ENCODE peak calls at places on chromosomes 6 and 20, in four cellular contexts. A is lung; U is endodermal cell; W is stimulated activated CD8-positive, alpha-beta memory T cell treated with anti-CD3 and anti-CD28 coated beads, Interleukin-4, amount 100 ng/mL, for 1 hour. P is an unnamed sample.

GRCh38 chr6:30724906-30725667 is 4.9 kb downstream of the TUBB start:
- DNase-seq in W (no peak), U (no peak), A (no peak), P (no peak)

GRCh38 chr6:85580104-85580877 is 13.4 kb downstream of the SNX14 start:
- DNase-seq in A (no peak), U (no peak), W (no peak), P (peak)

GRCh38 chr6:15495375-15495901 is 167.4 kb downstream of the DTNBP1 start:
- DNase-seq in W (no peak), U (no peak), A (no peak), P (no peak)

GRCh38 chr20:46994341-46994740 is 99.7 kb downstream of the EYA2 start:
- DNase-seq in W (no peak), U (no peak), A (no peak), P (no peak)

GRCh38 chr6:37272834-37273566 is 15.1 kb upstream of the TMEM217 start:
- DNase-seq in W (no peak), A (no peak), U (no peak), P (no peak)

GRCh38 chr6:69796081-69796626 is 656 bp downstream of the LMBRD1 start:
- DNase-seq in U (peak), A (peak), W (no peak), P (peak)

GRCh38 chr6:27161946-27162603 is 85.4 kb upstream of the PRSS16 start:
- DNase-seq in U (peak), A (no peak), W (no peak), P (no peak)

GRCh38 chr20:58717278-58718091 is 24.9 kb downstream of the NPEPL1 start:
- DNase-seq in A (peak), U (peak), W (no peak), P (peak)

GRCh38 chr6:28838289-28838633 is 85.5 kb downstream of the TRIM27 start:
- DNase-seq in U (peak), A (peak), W (peak), P (peak)

GRCh38 chr6:109515781-109516409 is 32.9 kb upstream of the ZBTB24 start:
- DNase-seq in A (no peak), U (no peak), W (no peak), P (no peak)

GRCh38 chr20:6940052-6940451 is 172.6 kb downstream of the BMP2 start:
- DNase-seq in U (peak), A (no peak), W (no peak), P (no peak)

GRCh38 chr6:42259841-42260395 is 42.3 kb upstream of the MRPS10 start:
- DNase-seq in A (no peak), U (no peak), W (no peak), P (no peak)

GRCh38 chr20:52991783-52992182 is 19.6 kb downstream of the TSHZ2 start:
- DNase-seq in A (no peak), W (no peak), U (no peak), P (no peak)

GRCh38 chr6:25596928-25597818 is 54.8 kb upstream of the SCGN start:
- DNase-seq in A (no peak), W (no peak), U (no peak), P (no peak)

GRCh38 chr6:99490608-99491007 is 24.6 kb downstream of the USP45 start:
- DNase-seq in U (no peak), A (no peak), W (no peak), P (no peak)

P was measured in left lobe of liver.